ENCODE peak calls at places on chromosomes 4 and X, in five cellular contexts. H is astrocyte, Z is hepatocyte, F is ovary, D is neural progenitor cell. X is an unnamed sample. For H3K4me1, the result is how much of the 10 kb centered on the place peaks cover.

GRCh38 chr4:94420356-94420755 is 31.4 kb upstream of the PDLIM5 start:
- DNase-seq in H (no peak), Z (no peak), F (no peak), D (no peak), X (no peak)

GRCh38 chr4:57910151-57910550 is 800.0 kb upstream of the IGFBP7 start:
- DNase-seq in H (no peak), Z (no peak), F (no peak), D (no peak), X (no peak)

GRCh38 chr4:127140306-127140705 is 492.5 kb upstream of the INTU start:
- DNase-seq in H (peak), Z (no peak), F (no peak), D (no peak), X (no peak)

GRCh38 chrX:1392376-1393130 is 640 bp upstream of the SLC25A6 start:
- DNase-seq in H (peak), Z (peak), F (peak), D (peak), X (peak)

GRCh38 chrX:71147496-71148277 is 3.0 kb downstream of the NLGN3 start:
- DNase-seq in H (no peak), Z (no peak), F (no peak), D (no peak), X (no peak)

GRCh38 chrX:821311-822178 is 191.0 kb downstream of the SHOX start:
- DNase-seq in H (no peak), Z (no peak), F (no peak), D (no peak), X (no peak)

GRCh38 chr4:91611786-91612185 is 692.0 kb upstream of the GRID2 start:
- DNase-seq in H (no peak), Z (no peak), F (no peak), D (peak), X (no peak)

GRCh38 chr4:147071341-147071740 is 125.7 kb upstream of the TTC29 start:
- DNase-seq in H (no peak), Z (no peak), F (no peak), D (no peak), X (no peak)

GRCh38 chr4:185761352-185762235 is 50.4 kb downstream of the SORBS2 start:
- DNase-seq in H (no peak), Z (no peak), F (no peak), D (no peak), X (no peak)

GRCh38 chr4:154593868-154594267 is 3.3 kb upstream of the FGA start:
- DNase-seq in H (no peak), Z (no peak), F (no peak), D (no peak), X (no peak)

GRCh38 chr4:168019019-168019651 is 73.2 kb upstream of the ANXA10 start:
- DNase-seq in H (no peak), Z (no peak), F (no peak), D (no peak), X (no peak)

GRCh38 chr4:90990298-90990697 is 863.1 kb downstream of the CCSER1 start:
- DNase-seq in H (no peak), Z (no peak), F (no peak), D (no peak), X (no peak)

GRCh38 chr4:103086565-103086964 is 10.0 kb upstream of the SLC9B2 start:
- DNase-seq in H (no peak), Z (no peak), F (no peak), D (no peak), X (no peak)

GRCh38 chr4:53895137-53895536 is 169.3 kb downstream of the CHIC2 start:
- DNase-seq in H (peak), Z (no peak), F (no peak), D (no peak), X (no peak)

GRCh38 chr4:89316931-89317366 is 9.3 kb upstream of the GPRIN3 start:
- DNase-seq in H (peak), Z (no peak), F (no peak), D (no peak), X (no peak)

GRCh38 chr4:148634476-148634875 is 192.3 kb upstream of the NR3C2 start:
- DNase-seq in H (peak), Z (no peak), F (no peak), D (no peak), X (no peak)

GRCh38 chrX:118973389-118974087 is 880 bp upstream of the LONRF3 start:
- DNase-seq in H (no peak), Z (no peak), F (peak), D (peak), X (no peak)

GRCh38 chrX:149871940-149872339 is 9.0 kb upstream of the MAGEA8 start:
- DNase-seq in H (peak), Z (peak), F (no peak), D (peak), X (no peak)

GRCh38 chrX:107467271-107467670 is 17.8 kb downstream of the FRMPD3 start:
- DNase-seq in H (no peak), Z (no peak), F (no peak), D (no peak), X (no peak)

DNA sequence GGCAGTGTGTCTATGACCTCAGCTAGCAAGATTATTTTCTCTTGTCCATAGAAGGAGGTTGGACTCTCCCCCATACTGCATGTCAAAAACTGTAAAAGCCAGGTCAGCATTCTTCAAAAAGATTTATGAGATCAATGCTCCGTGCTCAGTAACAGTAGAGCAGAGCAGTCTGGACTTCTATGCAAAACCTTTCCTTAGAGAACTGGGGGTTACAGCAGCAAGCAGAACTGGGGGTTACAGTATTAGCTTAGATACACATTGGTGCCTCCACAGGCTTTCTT is 63.4 kb upstream of the PGM2 start:
- DNase-seq in H (no peak), Z (no peak), F (no peak), D (no peak), X (no peak)
- H3K4me1 ChIP-seq in H (under half), Z (under half), F (under half), D (under half), X (under half)

GRCh38 chr4:159608434-159608833 is 505.6 kb downstream of the RAPGEF2 start:
- DNase-seq in H (peak), Z (no peak), F (no peak), D (peak), X (no peak)
- TF ChIP-seq CTCF in H (peak), Z (peak), F (no peak), D (peak), X (no peak)

GRCh38 chrX:84186603-84187358 is 1.2 kb downstream of the RPS6KA6 start:
- DNase-seq in H (no peak), Z (peak), F (no peak), D (no peak), X (peak)

GRCh38 chrX:84192006-84192405 is 4.0 kb upstream of the RPS6KA6 start:
- DNase-seq in H (no peak), Z (no peak), F (no peak), D (no peak), X (no peak)

GRCh38 chrX:84188320-84188834 is 378 bp upstream of the RPS6KA6 start:
- DNase-seq in H (peak), Z (peak), F (peak), D (peak), X (peak)

GRCh38 chrX:84189125-84189524 is 1.1 kb upstream of the RPS6KA6 start:
- DNase-seq in H (no peak), Z (peak), F (no peak), D (no peak), X (no peak)

DNA sequence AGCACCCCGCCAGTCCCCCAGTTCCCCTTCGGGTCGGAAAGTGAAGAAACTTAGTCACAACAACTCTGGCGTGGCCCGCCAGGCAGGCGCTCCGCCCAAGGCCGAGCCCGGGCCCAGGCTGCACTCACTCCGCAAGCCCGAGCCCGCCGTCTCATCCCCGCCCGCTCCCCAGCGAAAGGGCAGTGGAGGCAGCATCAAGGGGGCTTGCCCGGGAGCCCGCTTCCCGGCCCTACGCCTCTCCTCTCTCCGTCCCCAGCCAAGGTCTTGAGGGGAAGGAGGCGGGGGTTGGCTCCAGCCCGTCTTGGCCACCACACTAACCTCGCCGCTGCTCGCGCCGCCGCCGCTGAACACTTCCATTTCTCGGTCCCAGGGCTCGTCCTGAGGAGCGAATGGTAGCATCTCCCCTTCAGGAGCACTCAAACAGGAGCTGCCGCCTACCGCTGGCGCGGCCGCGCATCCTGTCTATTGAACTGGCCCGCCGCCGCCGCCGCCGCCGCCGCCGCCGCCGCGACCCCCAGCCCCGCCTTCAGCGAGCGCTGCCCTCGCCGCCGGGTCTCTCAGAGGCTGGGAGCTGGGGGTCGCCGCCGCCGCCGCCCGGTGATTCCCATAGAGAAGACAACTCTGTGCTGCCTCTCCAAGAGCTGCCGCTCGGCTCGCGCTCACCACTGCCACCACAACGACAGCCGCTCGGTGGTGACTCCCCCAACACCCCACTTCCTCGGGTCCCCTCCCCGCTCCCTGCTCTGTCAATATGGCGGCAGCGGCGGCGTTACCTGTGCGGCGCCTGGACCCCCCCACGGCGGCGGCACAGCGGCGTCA is at the start of gene RPS6KA6:
- DNase-seq in H (peak), Z (peak), F (peak), D (peak), X (peak)
- H3K4me3 ChIP-seq in H (peak), Z (peak), F (peak), D (peak), X (peak)

GRCh38 chr4:8472166-8472688 is 31.6 kb downstream of the TRMT44 start:
- DNase-seq in H (no peak), Z (no peak), F (no peak), D (no peak), X (no peak)
- H3K4me1 ChIP-seq in H (under half), Z (under half), F (under half), D (under half), X (under half)

GRCh38 chr4:55435136-55435535 is 39.4 kb downstream of the TMEM165 start:
- DNase-seq in H (no peak), Z (peak), F (no peak), D (peak), X (no peak)
- TF ChIP-seq CTCF in H (peak), Z (peak), F (no peak), D (peak), X (no peak)

GRCh38 chrX:137034508-137034872 is 695 bp upstream of the GPR101 start:
- DNase-seq in H (no peak), Z (no peak), F (no peak), D (no peak), X (no peak)

GRCh38 chrX:137032378-137032694 is 1.5 kb downstream of the GPR101 start:
- DNase-seq in H (no peak), Z (no peak), F (no peak), D (no peak), X (no peak)

GRCh38 chrX:137033774-137034507 is at the start of gene GPR101:
- DNase-seq in H (no peak), Z (peak), F (no peak), D (peak), X (no peak)

GRCh38 chrX:137031517-137032377 is 2.0 kb downstream of the GPR101 start:
- DNase-seq in H (peak), Z (peak), F (no peak), D (peak), X (no peak)

GRCh38 chrX:137032841-137033773 is 688 bp downstream of the GPR101 start:
- DNase-seq in H (no peak), Z (no peak), F (no peak), D (no peak), X (no peak)
- H3K4me3 ChIP-seq in H (no peak), Z (no peak), F (no peak), D (peak), X (no peak)

GRCh38 chr4:140736669-140737343 is 19.4 kb downstream of the TBC1D9 start:
- DNase-seq in H (no peak), Z (no peak), F (no peak), D (no peak), X (no peak)
- H3K4me1 ChIP-seq in H (under half), Z (under half), F (under half), D (under half), X (under half)

GRCh38 chr4:77045490-77045889 is 30.3 kb downstream of the CCNI start:
- DNase-seq in H (no peak), Z (peak), F (no peak), D (peak), X (no peak)
- TF ChIP-seq CTCF in H (peak), Z (peak), F (no peak), D (peak), X (no peak)

GRCh38 chr4:52716364-52717151 is 34.7 kb downstream of the ERVMER34-1 start:
- DNase-seq in H (no peak), Z (no peak), F (no peak), D (no peak), X (no peak)

GRCh38 chr4:52726821-52727580 is 24.2 kb downstream of the ERVMER34-1 start:
- DNase-seq in H (no peak), Z (no peak), F (no peak), D (no peak), X (no peak)

GRCh38 chr4:52718123-52718522 is 33.1 kb downstream of the ERVMER34-1 start:
- DNase-seq in H (peak), Z (no peak), F (no peak), D (no peak), X (no peak)

GRCh38 chr4:52721968-52722814 is 29.0 kb downstream of the ERVMER34-1 start:
- DNase-seq in H (peak), Z (peak), F (peak), D (peak), X (peak)
- H3K4me3 ChIP-seq in H (peak), Z (peak), F (peak), D (peak), X (peak)